ENCODE peak calls at places on chromosome X, in five cellular contexts. One of them, this sample, is unnamed.

GRCh38 chrX:114841051-114841450 is 176.4 kb downstream of the IL13RA2 start:
- DNase-seq in NCI-H524: no peak
- DNase-seq in WTC11: no peak
- DNase-seq in NCI-H1092: no peak
- DNase-seq in lower lobe of right lung: no peak
- DNase-seq in this sample: peak; percentile 31

GRCh38 chrX:135985123-135985973 is at the start of gene SLC9A6:
- DNase-seq in NCI-H524: peak; percentile 82
- DNase-seq in WTC11: peak; percentile 76
- DNase-seq in NCI-H1092: peak; percentile 69
- DNase-seq in lower lobe of right lung: peak; percentile 82
- DNase-seq in this sample: no peak

GRCh38 chrX:131802836-131803626 is 220.1 kb upstream of the STK26 start:
- DNase-seq in NCI-H524: no peak
- DNase-seq in WTC11: peak; percentile 28
- DNase-seq in NCI-H1092: no peak
- DNase-seq in lower lobe of right lung: no peak
- DNase-seq in this sample: no peak

GRCh38 chrX:155768036-155768769 is 112.9 kb upstream of the VAMP7 start:
- DNase-seq in NCI-H524: peak; percentile 53
- DNase-seq in WTC11: no peak
- DNase-seq in NCI-H1092: no peak
- DNase-seq in lower lobe of right lung: peak; percentile 27
- DNase-seq in this sample: peak; percentile 5

GRCh38 chrX:104565791-104566687 is at the start of gene IL1RAPL2:
- DNase-seq in NCI-H524: peak; percentile 64
- DNase-seq in WTC11: peak; percentile 79
- DNase-seq in NCI-H1092: no peak
- DNase-seq in lower lobe of right lung: peak; percentile 55
- DNase-seq in this sample: no peak

GRCh38 chrX:54288989-54289388 is 68.9 kb downstream of the WNK3 start:
- DNase-seq in NCI-H524: no peak
- DNase-seq in WTC11: no peak
- DNase-seq in NCI-H1092: no peak
- DNase-seq in lower lobe of right lung: no peak
- DNase-seq in this sample: no peak

GRCh38 chrX:135185795-135186443 is 14.7 kb upstream of the CT55 start:
- DNase-seq in NCI-H524: peak; percentile 78
- DNase-seq in WTC11: peak; percentile 32
- DNase-seq in NCI-H1092: peak; percentile 15
- DNase-seq in lower lobe of right lung: no peak
- DNase-seq in this sample: peak; percentile 2

GRCh38 chrX:66012094-66012534 is 27.8 kb downstream of the VSIG4 start:
- DNase-seq in NCI-H524: no peak
- DNase-seq in WTC11: no peak
- DNase-seq in NCI-H1092: no peak
- DNase-seq in lower lobe of right lung: no peak
- DNase-seq in this sample: no peak

GRCh38 chrX:44344194-44344593 is 722 bp upstream of the EFHC2 start:
- DNase-seq in NCI-H524: no peak
- DNase-seq in WTC11: peak; percentile 16
- DNase-seq in NCI-H1092: no peak
- DNase-seq in lower lobe of right lung: peak; percentile 52
- DNase-seq in this sample: no peak

GRCh38 chrX:15072259-15072658 is 197.6 kb downstream of the ASB9 start:
- DNase-seq in NCI-H524: no peak
- DNase-seq in WTC11: no peak
- DNase-seq in NCI-H1092: no peak
- DNase-seq in lower lobe of right lung: no peak
- DNase-seq in this sample: no peak

GRCh38 chrX:34877451-34877850 is 65.1 kb upstream of the FAM47B start:
- DNase-seq in NCI-H524: no peak
- DNase-seq in WTC11: no peak
- DNase-seq in NCI-H1092: no peak
- DNase-seq in lower lobe of right lung: no peak
- DNase-seq in this sample: no peak

GRCh38 chrX:133191739-133192039 is 26.5 kb downstream of the TFDP3 start:
- DNase-seq in NCI-H524: no peak
- DNase-seq in WTC11: no peak
- DNase-seq in NCI-H1092: no peak
- DNase-seq in lower lobe of right lung: no peak
- DNase-seq in this sample: no peak

GRCh38 chrX:1099146-1099770 is 113.2 kb downstream of the CRLF2 start:
- DNase-seq in NCI-H524: no peak
- DNase-seq in WTC11: no peak
- DNase-seq in NCI-H1092: no peak
- DNase-seq in lower lobe of right lung: no peak
- DNase-seq in this sample: no peak

GRCh38 chrX:14228611-14229010 is 198.9 kb upstream of the GEMIN8 start:
- DNase-seq in NCI-H524: no peak
- DNase-seq in WTC11: no peak
- DNase-seq in NCI-H1092: no peak
- DNase-seq in lower lobe of right lung: no peak
- DNase-seq in this sample: peak; percentile 32

GRCh38 chrX:38657562-38657961 is 96.2 kb downstream of the TSPAN7 start:
- DNase-seq in NCI-H524: no peak
- DNase-seq in WTC11: no peak
- DNase-seq in NCI-H1092: no peak
- DNase-seq in lower lobe of right lung: no peak
- DNase-seq in this sample: no peak

GRCh38 chrX:72054776-72055495 is 76.8 kb downstream of the RTL5 start:
- DNase-seq in NCI-H524: peak; percentile 45
- DNase-seq in WTC11: peak; percentile 57
- DNase-seq in NCI-H1092: no peak
- DNase-seq in lower lobe of right lung: no peak
- DNase-seq in this sample: no peak

GRCh38 chrX:149504226-149504914 is 736 bp downstream of the IDS start:
- DNase-seq in NCI-H524: peak; percentile 54
- DNase-seq in WTC11: peak; percentile 64
- DNase-seq in NCI-H1092: peak; percentile 13
- DNase-seq in lower lobe of right lung: peak; percentile 50
- DNase-seq in this sample: no peak

GRCh38 chrX:150465326-150465725 is 102.2 kb downstream of the MAMLD1 start:
- DNase-seq in NCI-H524: no peak
- DNase-seq in WTC11: no peak
- DNase-seq in NCI-H1092: no peak
- DNase-seq in lower lobe of right lung: no peak
- DNase-seq in this sample: no peak

This sample was measured in HS-5.